ENCODE peak calls at places on chromosomes 1 and 21, in six cellular contexts. One of them, this sample, is unnamed.

GRCh38 chr1:72140222-72140621 is 142.1 kb downstream of the NEGR1 start:
- DNase-seq in heart left ventricle: no peak
- DNase-seq in pancreas: no peak
- DNase-seq in epithelial cell of esophagus: peak
- DNase-seq in transverse colon: no peak
- DNase-seq in fibroblast of the aortic adventitia: no peak
- DNase-seq in this sample: no peak

GRCh38 chr21:17679002-17679600 is 66.4 kb upstream of the BTG3 start:
- DNase-seq in heart left ventricle: peak
- DNase-seq in pancreas: no peak
- DNase-seq in transverse colon: no peak
- DNase-seq in epithelial cell of esophagus: peak
- DNase-seq in fibroblast of the aortic adventitia: peak
- DNase-seq in this sample: peak

GRCh38 chr1:180182721-180183311 is 28.1 kb downstream of the QSOX1 start:
- DNase-seq in epithelial cell of esophagus: no peak
- DNase-seq in heart left ventricle: no peak
- DNase-seq in transverse colon: no peak
- DNase-seq in fibroblast of the aortic adventitia: no peak
- DNase-seq in pancreas: no peak
- DNase-seq in this sample: no peak

GRCh38 chr21:15449556-15449955 is 280.2 kb upstream of the USP25 start:
- DNase-seq in transverse colon: no peak
- DNase-seq in epithelial cell of esophagus: no peak
- DNase-seq in fibroblast of the aortic adventitia: no peak
- DNase-seq in heart left ventricle: no peak
- DNase-seq in pancreas: no peak
- DNase-seq in this sample: no peak

GRCh38 chr1:232196042-232196441 is 433.9 kb downstream of the SIPA1L2 start:
- DNase-seq in heart left ventricle: no peak
- DNase-seq in pancreas: no peak
- DNase-seq in fibroblast of the aortic adventitia: no peak
- DNase-seq in transverse colon: no peak
- DNase-seq in epithelial cell of esophagus: no peak
- DNase-seq in this sample: no peak

GRCh38 chr1:234369784-234370183 is 3.5 kb upstream of the COA6 start:
- DNase-seq in transverse colon: no peak
- DNase-seq in heart left ventricle: no peak
- DNase-seq in epithelial cell of esophagus: peak
- DNase-seq in pancreas: no peak
- DNase-seq in fibroblast of the aortic adventitia: peak
- DNase-seq in this sample: no peak

GRCh38 chr1:18010408-18010807 is 97.2 kb upstream of the IGSF21 start:
- DNase-seq in transverse colon: no peak
- DNase-seq in epithelial cell of esophagus: no peak
- DNase-seq in heart left ventricle: no peak
- DNase-seq in fibroblast of the aortic adventitia: no peak
- DNase-seq in pancreas: no peak
- DNase-seq in this sample: no peak

GRCh38 chr1:160807242-160807641 is 11.3 kb downstream of the LY9 start:
- DNase-seq in heart left ventricle: no peak
- DNase-seq in fibroblast of the aortic adventitia: no peak
- DNase-seq in transverse colon: no peak
- DNase-seq in epithelial cell of esophagus: no peak
- DNase-seq in pancreas: no peak
- DNase-seq in this sample: no peak

GRCh38 chr1:110161822-110162221 is 11.5 kb downstream of the SLC6A17 start:
- DNase-seq in pancreas: no peak
- DNase-seq in fibroblast of the aortic adventitia: no peak
- DNase-seq in heart left ventricle: no peak
- DNase-seq in transverse colon: no peak
- DNase-seq in epithelial cell of esophagus: no peak
- DNase-seq in this sample: no peak

GRCh38 chr1:47726496-47726855 is 270.7 kb downstream of the TRABD2B start:
- DNase-seq in heart left ventricle: no peak
- DNase-seq in pancreas: no peak
- DNase-seq in fibroblast of the aortic adventitia: no peak
- DNase-seq in epithelial cell of esophagus: no peak
- DNase-seq in transverse colon: no peak
- DNase-seq in this sample: peak

GRCh38 chr1:74531807-74532206 is 19.4 kb upstream of the LRRC53 start:
- DNase-seq in fibroblast of the aortic adventitia: no peak
- DNase-seq in transverse colon: no peak
- DNase-seq in pancreas: no peak
- DNase-seq in heart left ventricle: no peak
- DNase-seq in epithelial cell of esophagus: no peak
- DNase-seq in this sample: no peak

GRCh38 chr1:70411360-70411844 is 334 bp downstream of the CTH start:
- DNase-seq in heart left ventricle: no peak
- DNase-seq in epithelial cell of esophagus: peak
- DNase-seq in transverse colon: no peak
- DNase-seq in pancreas: no peak
- DNase-seq in fibroblast of the aortic adventitia: peak
- DNase-seq in this sample: no peak

GRCh38 chr1:43381609-43382008 is 8.0 kb downstream of the MED8 start:
- DNase-seq in heart left ventricle: no peak
- DNase-seq in pancreas: no peak
- DNase-seq in fibroblast of the aortic adventitia: no peak
- DNase-seq in epithelial cell of esophagus: no peak
- DNase-seq in transverse colon: no peak
- DNase-seq in this sample: no peak

GRCh38 chr1:163410073-163410522 is 88.3 kb downstream of the NUF2 start:
- DNase-seq in pancreas: peak
- DNase-seq in heart left ventricle: no peak
- DNase-seq in epithelial cell of esophagus: peak
- DNase-seq in fibroblast of the aortic adventitia: peak
- DNase-seq in transverse colon: peak
- DNase-seq in this sample: no peak

GRCh38 chr1:56389813-56390539 is 189.4 kb downstream of the PLPP3 start:
- DNase-seq in heart left ventricle: no peak
- DNase-seq in pancreas: no peak
- DNase-seq in fibroblast of the aortic adventitia: no peak
- DNase-seq in transverse colon: no peak
- DNase-seq in epithelial cell of esophagus: peak
- DNase-seq in this sample: no peak

GRCh38 chr1:61157420-61157987 is 75.1 kb downstream of the NFIA start:
- DNase-seq in epithelial cell of esophagus: no peak
- DNase-seq in pancreas: no peak
- DNase-seq in heart left ventricle: no peak
- DNase-seq in transverse colon: no peak
- DNase-seq in fibroblast of the aortic adventitia: peak
- DNase-seq in this sample: no peak

GRCh38 chr1:98221926-98222325 is 301.1 kb upstream of the DPYD start:
- DNase-seq in heart left ventricle: no peak
- DNase-seq in pancreas: no peak
- DNase-seq in fibroblast of the aortic adventitia: peak
- DNase-seq in transverse colon: no peak
- DNase-seq in epithelial cell of esophagus: no peak
- DNase-seq in this sample: no peak

GRCh38 chr1:62237950-62238374 is 43.3 kb downstream of the L1TD1 start:
- DNase-seq in transverse colon: no peak
- DNase-seq in heart left ventricle: no peak
- DNase-seq in pancreas: no peak
- DNase-seq in fibroblast of the aortic adventitia: no peak
- DNase-seq in epithelial cell of esophagus: no peak
- DNase-seq in this sample: no peak

GRCh38 chr1:119674110-119674509 is 26.0 kb upstream of the ZNF697 start:
- DNase-seq in transverse colon: no peak
- DNase-seq in fibroblast of the aortic adventitia: peak
- DNase-seq in epithelial cell of esophagus: peak
- DNase-seq in pancreas: no peak
- DNase-seq in heart left ventricle: no peak
- DNase-seq in this sample: no peak

GRCh38 chr1:107532318-107532717 is 391.5 kb downstream of the NTNG1 start:
- DNase-seq in transverse colon: no peak
- DNase-seq in pancreas: no peak
- DNase-seq in epithelial cell of esophagus: peak
- DNase-seq in fibroblast of the aortic adventitia: no peak
- DNase-seq in heart left ventricle: no peak
- DNase-seq in this sample: no peak

GRCh38 chr1:81142099-81142776 is 658.5 kb upstream of the ADGRL2 start:
- DNase-seq in transverse colon: no peak
- DNase-seq in pancreas: no peak
- DNase-seq in epithelial cell of esophagus: peak
- DNase-seq in heart left ventricle: no peak
- DNase-seq in fibroblast of the aortic adventitia: peak
- DNase-seq in this sample: no peak

GRCh38 chr1:229403573-229403972 is 30.3 kb downstream of the ACTA1 start:
- DNase-seq in heart left ventricle: no peak
- DNase-seq in fibroblast of the aortic adventitia: no peak
- DNase-seq in pancreas: no peak
- DNase-seq in epithelial cell of esophagus: no peak
- DNase-seq in transverse colon: no peak
- DNase-seq in this sample: no peak
- TF ChIP-seq CTCF in heart left ventricle: no peak
- TF ChIP-seq CTCF in fibroblast of the aortic adventitia: no peak
- TF ChIP-seq CTCF in pancreas: no peak
- TF ChIP-seq CTCF in epithelial cell of esophagus: no peak
- TF ChIP-seq CTCF in transverse colon: no peak
- TF ChIP-seq CTCF in this sample: no peak

DNA sequence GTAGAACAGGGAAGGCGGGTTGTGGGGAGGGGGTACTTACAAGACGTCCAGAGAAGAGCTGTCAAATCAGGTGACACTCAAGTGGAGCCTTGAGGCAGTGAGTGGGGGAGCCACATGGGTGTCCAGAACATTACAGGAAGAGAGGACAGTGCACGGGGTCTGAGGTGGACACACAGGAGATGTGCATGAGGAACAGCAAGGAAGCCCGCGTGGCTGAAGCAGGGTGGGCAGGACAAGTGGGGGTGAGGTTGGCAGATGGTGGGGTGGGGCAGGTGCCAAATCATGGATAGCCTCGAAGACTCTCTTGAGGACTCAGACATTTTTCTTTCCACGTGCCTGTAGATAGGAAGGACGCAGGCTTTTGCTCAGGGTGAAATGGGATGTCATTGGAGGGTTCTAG is 921 bp downstream of the SMPDL3B start:
- DNase-seq in pancreas: no peak
- DNase-seq in heart left ventricle: no peak
- DNase-seq in epithelial cell of esophagus: no peak
- DNase-seq in fibroblast of the aortic adventitia: no peak
- DNase-seq in transverse colon: no peak
- DNase-seq in this sample: no peak
- H3K4me3 ChIP-seq in pancreas: peak
- H3K4me3 ChIP-seq in heart left ventricle: no peak
- H3K4me3 ChIP-seq in epithelial cell of esophagus: no peak
- H3K4me3 ChIP-seq in fibroblast of the aortic adventitia: no peak
- H3K4me3 ChIP-seq in transverse colon: peak
- H3K4me3 ChIP-seq in this sample: no peak

DNA sequence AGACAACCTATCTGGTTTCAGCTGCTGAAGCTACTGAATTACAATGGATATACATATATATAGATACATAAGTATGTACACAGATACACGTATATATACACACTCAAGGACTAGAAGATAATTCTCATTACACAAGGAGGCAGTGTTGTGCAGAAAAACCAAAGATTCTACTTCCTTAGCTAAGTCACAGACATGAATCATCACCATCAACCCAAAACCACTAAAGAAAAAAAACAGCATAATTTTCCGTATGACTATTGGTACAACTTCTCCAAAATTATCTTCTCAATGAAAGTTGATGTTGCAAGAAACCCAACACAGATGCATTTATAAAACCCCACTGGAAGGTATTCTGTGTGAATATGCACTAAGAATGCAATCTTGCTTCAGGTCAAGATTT is 36.8 kb upstream of the RPF1 start:
- DNase-seq in transverse colon: no peak
- DNase-seq in heart left ventricle: no peak
- DNase-seq in fibroblast of the aortic adventitia: peak
- DNase-seq in pancreas: no peak
- DNase-seq in epithelial cell of esophagus: peak
- DNase-seq in this sample: peak
- TF ChIP-seq CTCF in transverse colon: peak
- TF ChIP-seq CTCF in heart left ventricle: peak
- TF ChIP-seq CTCF in fibroblast of the aortic adventitia: peak
- TF ChIP-seq CTCF in pancreas: no peak
- TF ChIP-seq CTCF in epithelial cell of esophagus: peak
- TF ChIP-seq CTCF in this sample: peak

DNA sequence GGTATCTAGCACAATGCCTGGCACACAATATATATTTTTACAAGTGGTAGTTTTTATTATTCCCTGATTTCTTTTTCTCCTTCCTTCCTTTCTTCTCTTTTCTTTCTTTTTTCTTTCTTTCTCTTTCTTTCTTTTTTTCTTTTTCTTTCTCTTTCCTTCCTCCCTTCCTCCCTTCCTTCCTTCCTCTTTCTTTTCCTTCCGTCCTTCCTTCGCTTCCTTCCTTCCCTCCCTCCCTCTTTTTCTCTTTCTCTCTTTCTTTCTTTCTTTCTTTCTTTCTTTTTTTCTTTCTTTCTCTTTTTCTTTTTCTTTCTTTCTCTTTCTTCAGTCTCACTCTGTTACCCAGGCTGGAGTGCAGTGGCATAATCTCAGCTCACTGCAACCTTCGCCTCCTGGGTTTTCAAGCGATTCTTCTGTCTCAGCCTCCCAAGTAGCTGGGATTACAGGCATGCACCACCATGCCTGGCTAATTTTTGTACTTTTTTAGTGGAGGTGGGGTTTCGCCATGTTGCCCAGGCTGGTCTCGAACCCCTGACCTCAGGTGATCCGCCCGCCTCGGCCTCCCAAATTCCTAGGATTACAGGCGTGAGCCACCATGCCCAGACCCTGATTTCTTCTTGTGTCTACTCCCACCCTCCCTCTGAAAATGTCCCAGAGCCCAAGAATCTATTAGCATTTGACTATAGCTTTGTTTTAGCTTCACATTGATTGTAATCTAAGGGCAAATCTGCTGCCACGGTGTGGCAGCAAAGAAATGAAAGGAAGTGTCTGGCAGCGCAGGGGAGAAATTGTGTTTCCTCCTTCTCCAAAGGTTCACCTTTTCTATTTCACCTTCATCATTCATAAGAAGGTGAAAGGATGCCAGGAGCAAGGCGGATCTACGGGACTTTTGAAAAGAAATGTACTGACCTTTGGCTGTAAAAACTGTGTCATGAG is 19.9 kb upstream of the ABCB10 start:
- DNase-seq in epithelial cell of esophagus: no peak
- DNase-seq in pancreas: no peak
- DNase-seq in transverse colon: no peak
- DNase-seq in heart left ventricle: no peak
- DNase-seq in fibroblast of the aortic adventitia: no peak
- DNase-seq in this sample: no peak
- H3K4me3 ChIP-seq in epithelial cell of esophagus: no peak
- H3K4me3 ChIP-seq in pancreas: no peak
- H3K4me3 ChIP-seq in transverse colon: peak
- H3K4me3 ChIP-seq in heart left ventricle: no peak
- H3K4me3 ChIP-seq in fibroblast of the aortic adventitia: no peak
- H3K4me3 ChIP-seq in this sample: peak

GRCh38 chr1:6171546-6172124 is 8.5 kb downstream of the CHD5 start:
- DNase-seq in epithelial cell of esophagus: no peak
- DNase-seq in pancreas: no peak
- DNase-seq in heart left ventricle: no peak
- DNase-seq in transverse colon: no peak
- DNase-seq in fibroblast of the aortic adventitia: no peak
- DNase-seq in this sample: no peak
- TF ChIP-seq CTCF in epithelial cell of esophagus: peak
- TF ChIP-seq CTCF in pancreas: no peak
- TF ChIP-seq CTCF in heart left ventricle: peak
- TF ChIP-seq CTCF in transverse colon: no peak
- TF ChIP-seq CTCF in fibroblast of the aortic adventitia: peak
- TF ChIP-seq CTCF in this sample: peak

This sample was measured in GM06990.